ENCODE peak calls at places on chromosome 14, in five cellular contexts. F is ovary, Q is transverse colon, C is tibial nerve, N is upper lobe of left lung. A is an unnamed sample.

GRCh38 chr14:50008562-50009355 is 107.6 kb downstream of the VCPKMT start:
- DNase-seq in F (no peak), Q (no peak), C (no peak), N (no peak), A (no peak)

GRCh38 chr14:90060965-90061848 is 587 bp upstream of the KCNK13 start:
- DNase-seq in F (no peak), Q (no peak), C (no peak), N (peak), A (no peak)

GRCh38 chr14:25411933-25412757 is 362.2 kb upstream of the STXBP6 start:
- DNase-seq in F (no peak), Q (no peak), C (no peak), N (no peak), A (no peak)

GRCh38 chr14:96253140-96253539 is 2.9 kb upstream of the BDKRB1 start:
- DNase-seq in F (no peak), Q (no peak), C (no peak), N (no peak), A (no peak)

GRCh38 chr14:100150932-100151587 is 8.4 kb downstream of the DEGS2 start:
- DNase-seq in F (no peak), Q (no peak), C (no peak), N (no peak), A (no peak)

GRCh38 chr14:93086441-93087055 is 29.2 kb downstream of the ITPK1 start:
- DNase-seq in F (no peak), Q (no peak), C (no peak), N (no peak), A (no peak)

GRCh38 chr14:100538566-100539318 is 48.5 kb downstream of the BEGAIN start:
- DNase-seq in F (peak), Q (peak), C (no peak), N (no peak), A (no peak)

GRCh38 chr14:77208979-77209318 is 27.4 kb downstream of the TMEM63C start:
- DNase-seq in F (no peak), Q (no peak), C (no peak), N (no peak), A (no peak)

GRCh38 chr14:64792871-64793560 is 86.7 kb downstream of the SPTB start:
- DNase-seq in F (no peak), Q (no peak), C (no peak), N (no peak), A (no peak)

GRCh38 chr14:21072102-21072501 is 2.0 kb downstream of the ARHGEF40 start:
- DNase-seq in F (no peak), Q (no peak), C (peak), N (no peak), A (no peak)

GRCh38 chr14:88212691-88213090 is 110.4 kb downstream of the KCNK10 start:
- DNase-seq in F (no peak), Q (no peak), C (no peak), N (no peak), A (no peak)

GRCh38 chr14:100307215-100308111 is 1.2 kb upstream of the SLC25A29 start:
- DNase-seq in F (peak), Q (peak), C (peak), N (peak), A (peak)

GRCh38 chr14:65413739-65414045 is 1.2 kb downstream of the FUT8 start:
- DNase-seq in F (no peak), Q (no peak), C (peak), N (no peak), A (no peak)

GRCh38 chr14:78508023-78508422 is 337.9 kb downstream of the NRXN3 start:
- DNase-seq in F (no peak), Q (no peak), C (no peak), N (no peak), A (no peak)

GRCh38 chr14:74988131-74988530 is 14.6 kb upstream of the EIF2B2 start:
- DNase-seq in F (no peak), Q (no peak), C (no peak), N (no peak), A (no peak)

GRCh38 chr14:45095143-45095542 is 11.2 kb downstream of the PRPF39 start:
- DNase-seq in F (no peak), Q (no peak), C (no peak), N (no peak), A (no peak)

GRCh38 chr14:92074555-92074954 is 31.8 kb downstream of the ATXN3 start:
- DNase-seq in F (no peak), Q (no peak), C (no peak), N (no peak), A (no peak)

GRCh38 chr14:68794856-68795601 is 2.2 kb upstream of the ZFP36L1 start:
- DNase-seq in F (no peak), Q (peak), C (peak), N (peak), A (peak)

GRCh38 chr14:69298131-69299071 is 38.4 kb downstream of the GALNT16 start:
- DNase-seq in F (peak), Q (no peak), C (no peak), N (no peak), A (no peak)

GRCh38 chr14:55605793-55606192 is 25.8 kb downstream of the KTN1 start:
- DNase-seq in F (no peak), Q (no peak), C (no peak), N (no peak), A (no peak)

GRCh38 chr14:68753696-68754095 is 39.2 kb downstream of the ZFP36L1 start:
- DNase-seq in F (no peak), Q (no peak), C (no peak), N (no peak), A (no peak)

GRCh38 chr14:36418937-36419336 is 98.5 kb upstream of the MBIP start:
- DNase-seq in F (no peak), Q (no peak), C (no peak), N (no peak), A (no peak)

GRCh38 chr14:23577004-23577681 is 1.4 kb downstream of the JPH4 start:
- DNase-seq in F (peak), Q (no peak), C (no peak), N (no peak), A (peak)

GRCh38 chr14:51776102-51776894 is 84.1 kb upstream of the GNG2 start:
- DNase-seq in F (peak), Q (peak), C (peak), N (no peak), A (no peak)

GRCh38 chr14:64760146-64760755 is 56.0 kb downstream of the PLEKHG3 start:
- DNase-seq in F (peak), Q (peak), C (peak), N (peak), A (peak)

GRCh38 chr14:53042480-53042879 is 91.6 kb upstream of the FERMT2 start:
- DNase-seq in F (no peak), Q (no peak), C (no peak), N (no peak), A (no peak)

GRCh38 chr14:51780741-51781140 is 79.7 kb upstream of the GNG2 start:
- DNase-seq in F (no peak), Q (no peak), C (no peak), N (no peak), A (no peak)

GRCh38 chr14:72550513-72550912 is 343.4 kb downstream of the DPF3 start:
- DNase-seq in F (no peak), Q (no peak), C (no peak), N (no peak), A (no peak)

GRCh38 chr14:37623552-37623951 is 28.1 kb downstream of the TTC6 start:
- DNase-seq in F (no peak), Q (no peak), C (no peak), N (no peak), A (no peak)

GRCh38 chr14:69693145-69693544 is 73.8 kb upstream of the SRSF5 start:
- DNase-seq in F (peak), Q (peak), C (no peak), N (peak), A (peak)

GRCh38 chr14:32434180-32434579 is 105.1 kb downstream of the AKAP6 start:
- DNase-seq in F (no peak), Q (peak), C (no peak), N (no peak), A (no peak)
- H3K4me3 ChIP-seq in F (peak), Q (no peak), C (no peak), N (no peak), A (peak)

GRCh38 chr14:105325716-105326567 is 11.4 kb downstream of the PACS2 start:
- DNase-seq in F (no peak), Q (no peak), C (no peak), N (no peak), A (no peak)

GRCh38 chr14:105328678-105329390 is 14.3 kb downstream of the PACS2 start:
- DNase-seq in F (no peak), Q (no peak), C (no peak), N (no peak), A (no peak)

GRCh38 chr14:105326568-105326867 is 12.0 kb downstream of the PACS2 start:
- DNase-seq in F (no peak), Q (no peak), C (no peak), N (no peak), A (no peak)

GRCh38 chr14:105328070-105328677 is 13.6 kb downstream of the PACS2 start:
- DNase-seq in F (no peak), Q (no peak), C (no peak), N (no peak), A (no peak)

DNA sequence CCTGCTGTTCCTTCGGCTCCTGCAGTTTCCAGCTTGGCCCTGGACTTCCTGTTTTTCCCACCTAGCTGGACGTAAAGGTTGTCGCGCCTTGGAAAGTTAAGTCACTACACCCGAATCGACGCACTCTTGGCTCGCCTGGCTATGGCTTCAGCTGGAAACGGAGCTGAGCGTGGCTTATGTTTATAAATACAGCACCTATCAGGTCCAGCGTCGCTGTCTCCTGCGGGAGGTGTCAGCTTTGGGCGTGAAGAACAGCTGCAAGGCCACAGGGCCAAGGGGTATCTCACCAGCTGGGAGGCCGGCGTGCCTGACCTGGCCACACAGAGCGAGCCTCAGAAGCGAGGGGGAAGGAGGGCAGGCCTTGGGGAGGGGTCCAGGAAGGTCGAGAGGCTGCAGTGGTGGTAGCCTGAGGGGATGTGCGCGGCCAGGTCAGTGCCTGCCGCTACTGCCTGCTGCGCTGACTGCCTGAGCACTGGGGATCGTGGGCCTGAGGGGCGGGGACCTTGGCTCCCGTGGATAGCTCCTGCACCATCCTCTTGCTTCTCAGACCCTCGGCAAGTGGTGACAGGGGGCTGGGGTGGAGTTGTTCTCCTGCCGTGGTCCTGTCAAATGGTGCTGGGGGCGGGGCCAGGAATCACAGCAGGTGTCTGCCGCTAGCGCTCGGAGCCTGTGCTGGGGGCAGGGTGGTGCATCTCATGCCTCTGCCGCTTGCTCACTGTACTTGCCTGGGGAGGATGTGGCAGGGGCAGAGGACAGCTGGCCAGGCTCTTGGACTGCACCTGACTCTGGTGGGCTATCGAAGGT is 12.5 kb downstream of the PACS2 start:
- DNase-seq in F (no peak), Q (no peak), C (no peak), N (no peak), A (no peak)
- TF ChIP-seq EP300 in F (no peak), Q (no peak), C (no peak), N (no peak), A (no peak)

GRCh38 chr14:103549361-103550311 is 12.8 kb downstream of the BAG5 start:
- DNase-seq in F (peak), Q (no peak), C (no peak), N (no peak), A (no peak)

GRCh38 chr14:103552811-103553210 is 9.6 kb downstream of the BAG5 start:
- DNase-seq in F (no peak), Q (peak), C (no peak), N (no peak), A (no peak)

GRCh38 chr14:103550451-103551337 is 11.8 kb downstream of the BAG5 start:
- DNase-seq in F (no peak), Q (no peak), C (no peak), N (no peak), A (no peak)

GRCh38 chr14:103551338-103551762 is 11.1 kb downstream of the BAG5 start:
- DNase-seq in F (no peak), Q (no peak), C (no peak), N (no peak), A (no peak)

GRCh38 chr14:103552011-103552797 is 10.3 kb downstream of the BAG5 start:
- DNase-seq in F (no peak), Q (no peak), C (no peak), N (peak), A (no peak)
- H3K4me3 ChIP-seq in F (no peak), Q (no peak), C (no peak), N (no peak), A (no peak)

DNA sequence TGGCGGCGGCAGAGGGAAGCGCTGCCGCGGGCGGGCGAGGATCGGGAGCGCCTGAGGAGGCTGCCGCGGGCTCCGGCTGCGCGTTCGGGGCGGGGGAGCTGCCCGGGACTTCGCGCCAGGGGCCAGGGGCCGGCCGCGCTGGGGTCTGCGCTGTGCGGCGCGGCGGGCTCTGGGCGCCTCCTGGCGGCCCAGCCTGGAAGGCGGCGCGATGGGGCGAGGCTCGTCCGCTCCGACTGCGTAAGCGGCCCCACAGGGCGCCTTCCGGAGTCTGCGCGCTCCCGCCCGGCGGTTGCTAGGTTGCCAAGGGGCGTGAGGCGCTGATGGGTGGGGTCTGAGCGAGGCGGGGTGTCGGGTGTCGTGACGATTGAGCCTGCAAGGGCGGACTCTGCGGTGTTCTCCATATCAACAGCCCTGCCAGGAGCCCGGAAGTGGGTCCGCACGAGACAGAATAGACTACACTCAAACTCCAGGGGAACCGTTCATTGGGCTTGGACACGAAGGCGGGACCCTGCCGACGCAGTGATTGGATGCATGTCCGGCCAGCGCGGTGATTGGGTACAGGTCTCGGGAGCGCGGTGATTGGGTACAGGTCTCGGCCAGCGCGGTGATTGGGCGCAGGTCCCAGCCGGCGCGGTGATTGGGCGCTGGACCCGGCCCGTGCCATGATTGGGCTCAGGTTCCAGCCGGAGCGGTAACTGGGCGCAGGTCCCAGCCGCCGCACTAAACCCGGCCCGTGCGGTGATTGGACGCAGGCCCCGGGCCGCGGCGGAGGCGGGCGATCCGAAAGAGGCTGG is at the start of gene TEDC1:
- DNase-seq in F (peak), Q (peak), C (peak), N (peak), A (peak)
- TF ChIP-seq EP300 in F (peak), Q (no peak), C (peak), N (peak), A (no peak)

GRCh38 chr14:85532570-85532969 is 2.6 kb downstream of the FLRT2 start:
- DNase-seq in F (no peak), Q (no peak), C (no peak), N (no peak), A (no peak)
- H3K4me3 ChIP-seq in F (peak), Q (peak), C (peak), N (peak), A (peak)

GRCh38 chr14:58092231-58092630 is 59.8 kb downstream of the ARMH4 start:
- DNase-seq in F (no peak), Q (no peak), C (no peak), N (no peak), A (no peak)
- TF ChIP-seq EP300 in F (no peak), Q (no peak), C (no peak), N (no peak), A (no peak)

DNA sequence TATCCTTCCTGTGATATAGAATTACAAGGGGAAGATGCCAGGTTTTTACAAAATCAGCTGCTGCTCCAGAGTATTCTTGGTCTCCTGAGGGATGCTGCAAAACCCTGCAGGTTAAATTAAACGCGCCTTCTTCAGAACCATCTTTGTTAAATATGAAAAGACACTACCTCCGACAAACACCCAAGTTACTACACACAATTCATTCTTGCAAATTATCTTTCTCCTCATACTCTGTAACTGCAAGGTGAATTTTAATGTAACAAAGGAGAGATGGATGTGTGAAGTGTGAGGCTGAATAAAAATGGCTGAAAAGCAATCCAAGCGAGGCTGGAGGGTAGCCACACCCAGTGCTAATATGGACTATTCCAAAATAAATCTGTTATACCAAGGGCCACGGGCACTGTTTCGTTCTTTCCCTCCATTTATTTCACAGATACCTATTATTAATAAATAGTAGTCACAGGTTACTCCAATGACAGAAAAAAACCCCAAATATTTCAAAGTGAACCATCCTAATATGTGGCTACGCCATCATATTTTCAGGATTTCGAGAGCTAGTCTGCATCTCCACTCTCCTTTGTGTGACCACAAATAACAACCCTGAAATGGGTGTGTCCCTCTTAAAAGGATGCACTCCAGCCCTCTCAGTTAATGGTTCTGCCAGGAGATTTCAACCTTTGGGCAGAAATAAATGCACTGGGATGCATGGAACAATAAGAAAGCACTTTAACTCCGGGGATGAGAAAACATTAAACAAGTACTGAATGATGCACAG is 53.0 kb upstream of the CCDC175 start:
- DNase-seq in F (no peak), Q (no peak), C (no peak), N (no peak), A (no peak)
- H3K4me3 ChIP-seq in F (no peak), Q (no peak), C (no peak), N (no peak), A (no peak)

GRCh38 chr14:87152701-87153100 is 840.3 kb downstream of the GALC start:
- DNase-seq in F (no peak), Q (no peak), C (no peak), N (no peak), A (no peak)
- TF ChIP-seq EP300 in F (no peak), Q (no peak), C (no peak), N (no peak), A (no peak)

GRCh38 chr14:22380511-22381455 is 208.2 kb downstream of the DAD1 start:
- DNase-seq in F (no peak), Q (no peak), C (no peak), N (no peak), A (no peak)
- H3K4me3 ChIP-seq in F (no peak), Q (no peak), C (no peak), N (no peak), A (no peak)

GRCh38 chr14:67609642-67610310 is 9.7 kb upstream of the PIGH start:
- DNase-seq in F (no peak), Q (no peak), C (no peak), N (no peak), A (no peak)
- TF ChIP-seq EP300 in F (no peak), Q (no peak), C (no peak), N (no peak), A (no peak)